ENCODE peak calls at places on chromosomes 5 and 9, in nine cellular contexts. X, J, A, Y, V, R, Z, N and U are unnamed samples.

GRCh38 chr5:139014726-139015125 is 139.6 kb upstream of the LRRTM2 start:
- DNase-seq in X (peak), J (peak), A (peak), Y (no peak), V (peak), R (no peak), Z (no peak), N (peak), U (no peak)

GRCh38 chr5:82100303-82101077 is 128.7 kb downstream of the ATG10 start:
- DNase-seq in X (peak), J (peak), A (no peak), Y (peak), V (peak), R (peak), Z (no peak), N (no peak), U (no peak)

GRCh38 chr9:95075700-95076099 is 241.8 kb downstream of the FANCC start:
- DNase-seq in X (no peak), J (no peak), A (no peak), Y (no peak), V (no peak), R (no peak), Z (no peak), N (no peak), U (no peak)

GRCh38 chr9:89591291-89592200 is 13.3 kb upstream of the GADD45G start:
- DNase-seq in X (no peak), J (no peak), A (no peak), Y (no peak), V (no peak), R (no peak), Z (no peak), N (no peak), U (no peak)

GRCh38 chr9:122991370-122991830 is 42.1 kb upstream of the GPR21 start:
- DNase-seq in X (peak), J (peak), A (peak), Y (peak), V (peak), R (peak), Z (peak), N (peak), U (peak)

GRCh38 chr9:121985792-121986494 is 107.2 kb downstream of the TTLL11 start:
- DNase-seq in X (no peak), J (peak), A (no peak), Y (no peak), V (peak), R (no peak), Z (no peak), N (no peak), U (no peak)

GRCh38 chr5:150599281-150599680 is 41.2 kb upstream of the SYNPO start:
- DNase-seq in X (no peak), J (no peak), A (no peak), Y (no peak), V (no peak), R (no peak), Z (no peak), N (no peak), U (no peak)

GRCh38 chr5:43627028-43627427 is 24.0 kb downstream of the NNT start:
- DNase-seq in X (no peak), J (peak), A (peak), Y (no peak), V (peak), R (peak), Z (peak), N (peak), U (no peak)

GRCh38 chr5:140986117-140986521 is 19.8 kb downstream of the PCDHAC2 start:
- DNase-seq in X (no peak), J (no peak), A (no peak), Y (no peak), V (no peak), R (no peak), Z (no peak), N (no peak), U (no peak)

GRCh38 chr5:36279054-36279698 is 22.5 kb downstream of the RANBP3L start:
- DNase-seq in X (no peak), J (peak), A (peak), Y (no peak), V (no peak), R (no peak), Z (no peak), N (no peak), U (no peak)

GRCh38 chr9:129436751-129437625 is 183.9 kb downstream of the C9orf50 start:
- DNase-seq in X (no peak), J (peak), A (no peak), Y (no peak), V (peak), R (no peak), Z (peak), N (no peak), U (no peak)

GRCh38 chr5:114243281-114243982 is 118.4 kb upstream of the KCNN2 start:
- DNase-seq in X (peak), J (peak), A (peak), Y (no peak), V (no peak), R (no peak), Z (no peak), N (no peak), U (no peak)